ENCODE peak calls at places on chromosome 6, in five cellular contexts. G is HCT116, O is HepG2, Z is GM12878, B is K562. C is an unnamed sample.

GRCh38 chr6:14270925-14271791 is 153.6 kb downstream of the CD83 start:
- DNase-seq in G (peak), O (no peak), B (peak), Z (no peak), C (no peak)

GRCh38 chr6:36581716-36582115 is 12.4 kb upstream of the SRSF3 start:
- DNase-seq in B (no peak), G (no peak), O (no peak), Z (no peak), C (no peak)

GRCh38 chr6:133130863-133131262 is 110.3 kb upstream of the EYA4 start:
- DNase-seq in O (peak), Z (no peak), B (no peak), G (peak), C (no peak)

GRCh38 chr6:6003334-6004146 is 3.2 kb downstream of the NRN1 start:
- DNase-seq in G (no peak), B (no peak), O (no peak), Z (no peak), C (peak)

GRCh38 chr6:39731565-39731964 is 6.4 kb upstream of the KIF6 start:
- DNase-seq in Z (no peak), B (peak), O (no peak), G (no peak), C (peak)

GRCh38 chr6:169165561-169166300 is 87.9 kb downstream of the THBS2 start:
- DNase-seq in B (no peak), Z (no peak), G (no peak), O (no peak), C (peak)

GRCh38 chr6:5344038-5344437 is 82.7 kb downstream of the FARS2 start:
- DNase-seq in G (no peak), Z (no peak), O (no peak), B (no peak), C (no peak)

GRCh38 chr6:30260036-30260504 is 46.9 kb upstream of the TRIM26 start:
- DNase-seq in B (no peak), Z (no peak), O (no peak), G (no peak), C (no peak)

GRCh38 chr6:6724319-6725119 is 136.0 kb downstream of the LY86 start:
- DNase-seq in Z (no peak), G (peak), O (peak), B (peak), C (peak)

GRCh38 chr6:7332090-7332745 is 19.2 kb upstream of the SSR1 start:
- DNase-seq in O (peak), Z (no peak), B (no peak), G (no peak), C (no peak)

GRCh38 chr6:137717074-137718073 is 149.7 kb upstream of the TNFAIP3 start:
- DNase-seq in O (no peak), G (no peak), B (no peak), Z (no peak), C (no peak)

GRCh38 chr6:1044040-1044836 is 267.7 kb upstream of the FOXQ1 start:
- DNase-seq in O (peak), Z (no peak), B (no peak), G (no peak), C (no peak)

GRCh38 chr6:125858427-125859320 is 67.9 kb downstream of the NCOA7 start:
- DNase-seq in O (peak), B (peak), G (peak), Z (no peak), C (peak)

GRCh38 chr6:55617272-55617671 is 38.3 kb upstream of the HMGCLL1 start:
- DNase-seq in O (peak), G (peak), Z (no peak), B (peak), C (peak)

GRCh38 chr6:139764498-139764986 is 390.1 kb upstream of the CITED2 start:
- DNase-seq in Z (peak), G (peak), O (peak), B (peak), C (no peak)

GRCh38 chr6:147642458-147642857 is 134.0 kb downstream of the SAMD5 start:
- DNase-seq in O (no peak), B (no peak), Z (no peak), G (no peak), C (no peak)

GRCh38 chr6:26243742-26244141 is 121.3 kb upstream of the BTN3A2 start:
- DNase-seq in G (no peak), Z (no peak), B (no peak), O (no peak), C (no peak)

GRCh38 chr6:115220760-115221159 is 839.9 kb downstream of the FRK start:
- DNase-seq in Z (no peak), O (no peak), B (no peak), G (no peak), C (no peak)

GRCh38 chr6:42555477-42556457 is 8.1 kb upstream of the UBR2 start:
- DNase-seq in B (peak), O (peak), G (peak), Z (no peak), C (no peak)

GRCh38 chr6:56727097-56727845 is 84.6 kb upstream of the DST start:
- DNase-seq in O (peak), G (no peak), Z (no peak), B (no peak), C (no peak)

GRCh38 chr6:149114167-149114566 is 203.3 kb upstream of the TAB2 start:
- DNase-seq in Z (no peak), B (peak), G (no peak), O (no peak), C (no peak)

GRCh38 chr6:158329531-158329930 is 17.3 kb downstream of the TULP4 start:
- DNase-seq in O (no peak), Z (no peak), B (no peak), G (no peak), C (no peak)

GRCh38 chr6:144581807-144582537 is 296.8 kb downstream of the UTRN start:
- DNase-seq in Z (no peak), B (peak), G (peak), O (peak), C (peak)

GRCh38 chr6:36924778-36925396 is 29.7 kb upstream of the PI16 start:
- DNase-seq in O (no peak), B (no peak), Z (no peak), G (no peak), C (no peak)

GRCh38 chr6:150641398-150642139 is 41.9 kb downstream of the PLEKHG1 start:
- DNase-seq in B (no peak), Z (no peak), G (no peak), O (no peak), C (no peak)

GRCh38 chr6:95596021-95596420 is 18.7 kb downstream of the MANEA start:
- DNase-seq in O (no peak), Z (no peak), G (no peak), B (no peak), C (no peak)

GRCh38 chr6:86154852-86155251 is 512.2 kb upstream of the SYNCRIP start:
- DNase-seq in Z (no peak), G (no peak), B (no peak), O (no peak), C (no peak)

GRCh38 chr6:4895971-4896370 is 107.9 kb downstream of the RPP40 start:
- DNase-seq in B (no peak), G (no peak), O (no peak), Z (no peak), C (no peak)

GRCh38 chr6:147750420-147750819 is 241.9 kb downstream of the SAMD5 start:
- DNase-seq in G (no peak), Z (no peak), B (no peak), O (no peak), C (no peak)

GRCh38 chr6:137271245-137272183 is 52.3 kb upstream of the IFNGR1 start:
- DNase-seq in B (peak), O (peak), Z (no peak), G (peak), C (peak)

GRCh38 chr6:35327349-35328027 is 14.9 kb upstream of the PPARD start:
- DNase-seq in O (peak), G (peak), B (peak), Z (no peak), C (peak)

GRCh38 chr6:24935753-24936152 is at the start of gene RIPOR2:
- DNase-seq in G (no peak), O (no peak), B (no peak), Z (no peak), C (no peak)

GRCh38 chr6:46645265-46645664 is 7.4 kb downstream of the CYP39A1 start:
- DNase-seq in G (no peak), B (no peak), Z (no peak), O (no peak), C (no peak)

GRCh38 chr6:296151-297122 is 4.2 kb downstream of the DUSP22 start:
- DNase-seq in Z (peak), B (no peak), O (no peak), G (no peak), C (no peak)

GRCh38 chr6:168343239-168344167 is 23.9 kb upstream of the DACT2 start:
- DNase-seq in Z (no peak), O (no peak), B (no peak), G (no peak), C (no peak)

GRCh38 chr6:157531169-157531985 is 150.4 kb downstream of the ZDHHC14 start:
- DNase-seq in O (peak), B (no peak), Z (no peak), G (no peak), C (no peak)

GRCh38 chr6:152698692-152699091 is 995 bp downstream of the MYCT1 start:
- DNase-seq in G (no peak), Z (no peak), B (no peak), O (no peak), C (no peak)
- TF ChIP-seq POLR2AphosphoS5 in G (no peak), Z (no peak), B (no peak), O (no peak), C (no peak)

GRCh38 chr6:166989427-166990034 is 9.7 kb upstream of the CEP43 start:
- DNase-seq in Z (no peak), B (peak), G (no peak), O (peak), C (peak)

GRCh38 chr6:166987930-166988329 is 11.3 kb upstream of the CEP43 start:
- DNase-seq in B (no peak), G (no peak), O (no peak), Z (no peak), C (no peak)

GRCh38 chr6:166988674-166989201 is 10.5 kb upstream of the CEP43 start:
- DNase-seq in B (no peak), O (no peak), G (no peak), Z (no peak), C (no peak)

GRCh38 chr6:166987448-166987847 is 11.7 kb upstream of the CEP43 start:
- DNase-seq in B (no peak), Z (no peak), G (no peak), O (peak), C (no peak)
- TF ChIP-seq ZBTB33 in B (no peak), Z (no peak), G (no peak), O (no peak), C (no peak)

GRCh38 chr6:3284436-3284876 is 25.7 kb downstream of the PSMG4 start:
- DNase-seq in O (no peak), Z (no peak), G (no peak), B (no peak), C (peak)

GRCh38 chr6:3283641-3284435 is 25.1 kb downstream of the PSMG4 start:
- DNase-seq in O (no peak), B (no peak), Z (no peak), G (no peak), C (no peak)

GRCh38 chr6:3285732-3286131 is 27.0 kb downstream of the PSMG4 start:
- DNase-seq in B (no peak), Z (no peak), O (no peak), G (no peak), C (no peak)

GRCh38 chr6:3286641-3287171 is 28.0 kb downstream of the PSMG4 start:
- DNase-seq in Z (no peak), G (no peak), O (no peak), B (no peak), C (no peak)

GRCh38 chr6:3285049-3285639 is 26.4 kb downstream of the PSMG4 start:
- DNase-seq in B (no peak), O (no peak), G (no peak), Z (no peak), C (no peak)
- TF ChIP-seq SIN3A in B (no peak), O (no peak), G (no peak), Z (no peak), C (no peak)

DNA sequence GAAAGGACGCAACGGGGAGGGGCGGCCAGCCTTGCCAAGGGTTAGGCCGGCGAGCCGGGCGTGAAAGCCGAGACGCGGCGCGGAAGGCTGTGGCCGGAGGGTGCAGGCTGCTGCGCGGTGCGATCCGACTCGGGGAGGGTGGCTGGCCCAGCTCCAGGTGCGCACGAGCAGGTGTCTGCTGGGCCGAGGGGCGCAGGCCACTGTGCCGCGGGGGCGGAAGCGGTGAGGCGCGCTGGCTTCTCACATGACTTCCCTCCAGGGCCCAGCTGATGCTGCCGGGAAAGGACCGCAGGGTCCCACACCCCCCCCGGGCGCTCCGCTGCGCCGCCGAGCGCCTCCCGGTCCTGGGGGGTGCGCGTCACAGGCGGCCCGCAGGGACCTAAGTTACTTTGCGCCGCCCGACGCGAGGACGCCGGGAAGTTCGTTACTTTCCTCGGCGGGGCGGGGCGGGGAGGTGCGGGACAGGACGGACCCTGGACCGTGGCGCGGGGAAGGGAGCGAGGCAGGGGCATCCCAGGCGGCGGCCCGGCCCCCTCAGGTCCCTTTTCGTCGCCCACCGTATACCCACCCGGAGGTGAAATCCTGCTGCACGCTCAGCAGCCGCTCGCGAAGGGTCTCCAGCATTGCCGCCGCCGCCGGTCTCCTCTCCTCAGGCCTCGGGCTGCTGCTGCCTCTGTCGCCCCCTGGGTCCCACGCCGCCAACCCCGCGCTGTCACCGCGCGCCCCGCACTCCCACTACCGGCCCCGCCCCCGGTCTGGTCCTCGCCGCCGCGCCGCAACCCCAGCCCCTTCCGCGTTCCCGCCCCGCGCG is at the start of gene DTNBP1:
- DNase-seq in O (peak), G (no peak), B (peak), Z (peak), C (no peak)
- TF ChIP-seq POLR2AphosphoS5 in O (peak), G (peak), B (peak), Z (peak), C (no peak)

GRCh38 chr6:92114091-92114490 is 1305.3 kb downstream of the EPHA7 start:
- DNase-seq in Z (no peak), B (no peak), O (no peak), G (no peak), C (no peak)
- TF ChIP-seq ZBTB33 in Z (no peak), B (no peak), O (no peak), G (no peak), C (no peak)

GRCh38 chr6:51630011-51630410 is 457.4 kb downstream of the PKHD1 start:
- DNase-seq in B (no peak), Z (no peak), O (no peak), G (no peak), C (no peak)

DNA sequence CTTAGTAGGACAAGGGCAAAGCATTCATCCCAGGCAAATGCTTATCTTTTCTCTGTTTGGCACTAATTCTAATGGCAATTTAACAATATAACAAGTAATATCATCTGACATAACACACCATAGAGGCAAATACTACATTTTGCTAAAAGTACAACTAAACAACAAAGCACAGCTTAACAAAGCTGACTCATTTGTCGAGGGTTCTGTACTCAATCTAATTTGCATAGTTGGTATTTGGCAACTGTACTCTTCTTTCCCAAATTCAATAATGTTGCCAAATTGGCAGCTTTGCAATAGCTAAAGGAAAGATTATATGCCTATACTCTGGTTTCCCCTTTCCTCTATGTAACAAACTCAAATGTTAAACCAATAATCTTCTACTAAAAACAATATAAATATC is 461.0 kb downstream of the PKHD1 start:
- DNase-seq in Z (no peak), G (no peak), B (no peak), O (no peak), C (no peak)
- TF ChIP-seq SIN3A in Z (no peak), G (no peak), B (no peak), O (no peak), C (no peak)

DNA sequence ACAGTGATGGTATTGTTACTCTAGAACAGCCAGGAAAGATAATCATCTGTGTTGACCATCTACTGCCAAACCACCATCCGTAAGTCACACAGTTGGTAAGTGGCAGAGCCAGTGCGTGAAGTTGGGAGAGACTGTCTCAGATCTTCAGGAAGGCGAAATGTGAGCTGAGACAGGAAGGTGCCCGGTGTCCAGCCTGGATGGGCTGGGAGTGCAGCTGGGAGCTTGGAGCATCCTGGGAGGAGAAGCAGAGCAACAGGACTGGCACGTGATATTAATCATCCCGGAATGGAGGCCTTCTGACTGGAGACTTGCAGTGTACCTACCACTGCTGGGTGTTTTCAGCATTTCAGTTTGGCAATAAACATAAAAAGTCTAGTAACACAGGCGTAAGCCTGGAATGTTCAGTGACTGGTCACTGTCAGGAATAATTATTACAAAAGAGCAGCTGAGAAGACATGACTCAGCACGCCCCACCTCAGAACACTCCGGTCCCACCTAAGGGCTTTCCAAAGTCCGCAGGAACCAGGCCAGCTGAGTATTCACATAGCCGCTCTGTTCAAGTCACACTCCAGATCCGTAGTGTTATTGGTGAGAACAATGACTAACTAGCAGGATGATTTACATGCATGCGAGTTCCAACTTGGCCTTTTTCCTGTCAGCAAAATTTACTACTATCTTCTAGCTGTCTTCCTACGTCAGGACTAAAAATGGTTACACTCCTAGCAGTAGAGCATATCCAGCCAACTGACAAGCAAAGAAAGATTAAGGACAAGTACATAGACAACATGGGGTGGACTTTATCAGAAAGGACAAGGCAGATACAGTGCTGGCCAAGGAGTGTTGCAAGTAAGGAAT is 45.1 kb upstream of the PNRC1 start:
- DNase-seq in B (peak), Z (no peak), G (no peak), O (peak), C (no peak)
- TF ChIP-seq POLR2AphosphoS5 in B (no peak), Z (no peak), G (no peak), O (no peak), C (peak)

DNA sequence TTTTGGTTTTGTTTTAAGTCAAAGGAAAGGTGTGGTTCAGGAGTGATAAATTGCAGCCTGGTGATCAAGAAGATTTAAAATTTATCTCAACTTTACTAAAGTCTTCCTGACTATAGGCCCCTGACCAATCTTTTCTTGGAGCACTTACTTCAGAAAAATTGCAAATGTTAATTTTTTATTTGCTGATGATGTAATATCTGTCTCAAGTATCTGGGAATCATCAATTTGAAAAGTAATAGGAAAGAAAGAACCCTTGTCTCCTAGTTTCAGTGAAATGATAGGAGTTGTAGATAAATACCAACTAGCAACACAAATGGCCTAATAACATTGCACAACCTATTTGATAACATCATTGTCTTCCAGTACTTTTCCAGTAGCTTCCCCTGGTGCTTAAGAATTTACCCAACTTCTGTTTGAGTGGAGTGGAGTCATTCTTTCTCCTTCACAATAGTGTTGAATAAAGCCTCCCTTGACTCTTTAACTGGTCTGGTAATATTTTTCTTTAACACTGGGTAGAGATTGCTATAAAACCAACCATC is 648.3 kb upstream of the ADGRB3 start:
- DNase-seq in O (no peak), B (no peak), Z (no peak), G (no peak), C (no peak)
- TF ChIP-seq ZBTB33 in O (no peak), B (no peak), Z (no peak), G (no peak), C (no peak)

GRCh38 chr6:20148433-20148832 is 63.8 kb downstream of the MBOAT1 start:
- DNase-seq in O (no peak), B (no peak), Z (no peak), G (no peak), C (no peak)
- TF ChIP-seq SIN3A in O (no peak), B (no peak), Z (no peak), G (no peak), C (no peak)

C was measured in SK-N-SH.